ENCODE peak calls at places on chromosomes 6 and 20, in six cellular contexts. One of them, this sample, is unnamed.

GRCh38 chr6:24283043-24283985 is 74.5 kb downstream of the DCDC2 start:
- DNase-seq in glomerular endothelial cell: peak; percentile 72
- DNase-seq in iPS-NIHi11: peak; percentile 88
- DNase-seq in thoracic aorta: no peak
- DNase-seq in GM23248: peak; percentile 86
- DNase-seq in ELR: peak; percentile 83
- DNase-seq in this sample: peak; percentile 60

GRCh38 chr6:170008386-170008785 is 257.0 kb downstream of the ERMARD start:
- DNase-seq in glomerular endothelial cell: no peak
- DNase-seq in iPS-NIHi11: no peak
- DNase-seq in thoracic aorta: no peak
- DNase-seq in GM23248: no peak
- DNase-seq in ELR: no peak
- DNase-seq in this sample: no peak

GRCh38 chr6:241331-241865 is 50.9 kb upstream of the DUSP22 start:
- DNase-seq in glomerular endothelial cell: no peak
- DNase-seq in iPS-NIHi11: no peak
- DNase-seq in thoracic aorta: no peak
- DNase-seq in GM23248: no peak
- DNase-seq in ELR: no peak
- DNase-seq in this sample: no peak

GRCh38 chr20:40652426-40652825 is 36.6 kb downstream of the MAFB start:
- DNase-seq in glomerular endothelial cell: no peak
- DNase-seq in iPS-NIHi11: no peak
- DNase-seq in thoracic aorta: no peak
- DNase-seq in GM23248: no peak
- DNase-seq in ELR: no peak
- DNase-seq in this sample: no peak

GRCh38 chr6:142542704-142543233 is 241.0 kb downstream of the ADGRG6 start:
- DNase-seq in glomerular endothelial cell: no peak
- DNase-seq in iPS-NIHi11: no peak
- DNase-seq in thoracic aorta: no peak
- DNase-seq in GM23248: peak; percentile 95
- DNase-seq in ELR: peak; percentile 91
- DNase-seq in this sample: peak; percentile 89

GRCh38 chr20:64214952-64215351 is 40.6 kb upstream of the PCMTD2 start:
- DNase-seq in glomerular endothelial cell: no peak
- DNase-seq in iPS-NIHi11: no peak
- DNase-seq in thoracic aorta: no peak
- DNase-seq in GM23248: no peak
- DNase-seq in ELR: no peak
- DNase-seq in this sample: no peak

GRCh38 chr20:59733326-59733725 is 129.0 kb downstream of the PHACTR3 start:
- DNase-seq in glomerular endothelial cell: no peak
- DNase-seq in iPS-NIHi11: no peak
- DNase-seq in thoracic aorta: no peak
- DNase-seq in GM23248: no peak
- DNase-seq in ELR: no peak
- DNase-seq in this sample: no peak

GRCh38 chr6:39214120-39214813 is 15.0 kb downstream of the KCNK5 start:
- DNase-seq in glomerular endothelial cell: no peak
- DNase-seq in iPS-NIHi11: no peak
- DNase-seq in thoracic aorta: no peak
- DNase-seq in GM23248: no peak
- DNase-seq in ELR: no peak
- DNase-seq in this sample: no peak

GRCh38 chr6:83369692-83370091 is 61.2 kb downstream of the ME1 start:
- DNase-seq in glomerular endothelial cell: no peak
- DNase-seq in iPS-NIHi11: no peak
- DNase-seq in thoracic aorta: no peak
- DNase-seq in GM23248: no peak
- DNase-seq in ELR: no peak
- DNase-seq in this sample: no peak

GRCh38 chr6:83096791-83097190 is 29.3 kb downstream of the DOP1A start:
- DNase-seq in glomerular endothelial cell: no peak
- DNase-seq in iPS-NIHi11: no peak
- DNase-seq in thoracic aorta: no peak
- DNase-seq in GM23248: peak; percentile 49
- DNase-seq in ELR: peak; percentile 8
- DNase-seq in this sample: peak; percentile 57

GRCh38 chr6:128139519-128139918 is 238.7 kb upstream of the THEMIS start:
- DNase-seq in glomerular endothelial cell: no peak
- DNase-seq in iPS-NIHi11: no peak
- DNase-seq in thoracic aorta: no peak
- DNase-seq in GM23248: peak; percentile 53
- DNase-seq in ELR: peak; percentile 64
- DNase-seq in this sample: no peak

GRCh38 chr20:59723108-59723500 is 118.8 kb downstream of the PHACTR3 start:
- DNase-seq in glomerular endothelial cell: no peak
- DNase-seq in iPS-NIHi11: no peak
- DNase-seq in thoracic aorta: no peak
- DNase-seq in GM23248: no peak
- DNase-seq in ELR: no peak
- DNase-seq in this sample: no peak

This sample was measured in EH.